ENCODE peak calls at places on chromosomes 6 and 20, in nine cellular contexts. V is A549, J is body of pancreas, P is IMR-90, R is transverse colon, F is uterus, I is tibial nerve, S is esophagus squamous epithelium, O is heart left ventricle. G is an unnamed sample. For H3K9me3, the result is how much of the 10 kb centered on the place peaks cover.

GRCh38 chr20:32621914-32622584 is 36.9 kb upstream of the NOL4L start:
- DNase-seq in V (no peak), J (no peak), P (no peak), R (no peak), F (no peak), I (no peak), S (no peak), O (no peak), G (no peak)

GRCh38 chr20:53402233-53403005 is 191.2 kb downstream of the ZNF217 start:
- DNase-seq in V (no peak), J (no peak), P (no peak), R (no peak), F (no peak), I (no peak), S (no peak), O (no peak), G (no peak)

GRCh38 chr6:143372199-143372882 is 78.2 kb downstream of the ADAT2 start:
- DNase-seq in V (no peak), J (no peak), P (no peak), R (no peak), F (no peak), I (no peak), S (no peak), O (no peak), G (no peak)

GRCh38 chr6:97947841-97948240 is 664.8 kb upstream of the MMS22L start:
- DNase-seq in V (no peak), J (peak), P (peak), R (no peak), F (no peak), I (no peak), S (no peak), O (no peak), G (no peak)

GRCh38 chr6:150301871-150302800 is 66.7 kb upstream of the IYD start:
- DNase-seq in V (peak), J (no peak), P (peak), R (no peak), F (no peak), I (no peak), S (no peak), O (no peak), G (no peak)

GRCh38 chr6:47352169-47352568 is 42.5 kb upstream of the TNFRSF21 start:
- DNase-seq in V (no peak), J (no peak), P (no peak), R (no peak), F (no peak), I (no peak), S (no peak), O (no peak), G (no peak)

GRCh38 chr20:5848711-5849505 is 98.7 kb downstream of the SHLD1 start:
- DNase-seq in V (no peak), J (no peak), P (peak), R (no peak), F (no peak), I (no peak), S (no peak), O (no peak), G (no peak)

GRCh38 chr6:53347921-53348435 is 772 bp downstream of the ELOVL5 start:
- DNase-seq in V (no peak), J (peak), P (peak), R (peak), F (peak), I (peak), S (no peak), O (peak), G (no peak)

GRCh38 chr6:121932071-121933009 is 467.1 kb upstream of the HSF2 start:
- DNase-seq in V (no peak), J (peak), P (peak), R (no peak), F (no peak), I (peak), S (no peak), O (no peak), G (peak)

GRCh38 chr6:29671026-29671425 is 9.9 kb downstream of the ZFP57 start:
- DNase-seq in V (no peak), J (no peak), P (no peak), R (no peak), F (no peak), I (no peak), S (no peak), O (no peak), G (no peak)

GRCh38 chr6:161417712-161418457 is 144.0 kb upstream of the AGPAT4 start:
- DNase-seq in V (no peak), J (peak), P (peak), R (no peak), F (no peak), I (peak), S (no peak), O (peak), G (peak)

GRCh38 chr6:114058435-114058834 is 87.5 kb upstream of the HDAC2 start:
- DNase-seq in V (no peak), J (no peak), P (no peak), R (no peak), F (no peak), I (no peak), S (no peak), O (no peak), G (no peak)

GRCh38 chr6:158958504-158959386 is 41.3 kb downstream of the RSPH3 start:
- DNase-seq in V (no peak), J (no peak), P (no peak), R (peak), F (no peak), I (no peak), S (no peak), O (no peak), G (no peak)

GRCh38 chr6:34385793-34386195 is 6.7 kb downstream of the NUDT3 start:
- DNase-seq in V (no peak), J (no peak), P (no peak), R (no peak), F (no peak), I (no peak), S (no peak), O (no peak), G (no peak)

GRCh38 chr6:134379086-134379485 is 61.2 kb upstream of the SGK1 start:
- DNase-seq in V (no peak), J (peak), P (no peak), R (peak), F (no peak), I (no peak), S (no peak), O (no peak), G (no peak)

GRCh38 chr6:164749126-164749758 is 560.2 kb downstream of the C6orf118 start:
- DNase-seq in V (no peak), J (peak), P (no peak), R (no peak), F (peak), I (no peak), S (no peak), O (no peak), G (no peak)

GRCh38 chr6:138406443-138406842 is 2.4 kb downstream of the HEBP2 start:
- DNase-seq in V (no peak), J (no peak), P (no peak), R (peak), F (no peak), I (no peak), S (no peak), O (no peak), G (no peak)

GRCh38 chr20:15146948-15147347 is 809.5 kb upstream of the FLRT3 start:
- DNase-seq in V (no peak), J (no peak), P (no peak), R (no peak), F (no peak), I (no peak), S (no peak), O (no peak), G (no peak)

GRCh38 chr6:161264181-161264580 is 9.7 kb downstream of the AGPAT4 start:
- DNase-seq in V (no peak), J (no peak), P (no peak), R (no peak), F (no peak), I (no peak), S (no peak), O (no peak), G (no peak)

GRCh38 chr6:157728183-157728881 is 94.7 kb upstream of the SNX9 start:
- DNase-seq in V (no peak), J (peak), P (no peak), R (no peak), F (no peak), I (no peak), S (no peak), O (no peak), G (no peak)

GRCh38 chr6:158475344-158476302 is 84.3 kb upstream of the TMEM181 start:
- DNase-seq in V (peak), J (peak), P (peak), R (peak), F (peak), I (no peak), S (no peak), O (no peak), G (no peak)

GRCh38 chr6:88251261-88251660 is 85.1 kb upstream of the CNR1 start:
- DNase-seq in V (no peak), J (no peak), P (no peak), R (no peak), F (no peak), I (no peak), S (no peak), O (no peak), G (no peak)

GRCh38 chr6:160344281-160344680 is 3.9 kb upstream of the SLC22A3 start:
- DNase-seq in V (no peak), J (no peak), P (no peak), R (no peak), F (no peak), I (no peak), S (no peak), O (no peak), G (no peak)

GRCh38 chr6:33304216-33304615 is 5.5 kb upstream of the RGL2 start:
- DNase-seq in V (no peak), J (no peak), P (no peak), R (no peak), F (no peak), I (no peak), S (no peak), O (no peak), G (no peak)

GRCh38 chr6:166619912-166620311 is 7.1 kb downstream of the RPS6KA2 start:
- DNase-seq in V (no peak), J (peak), P (peak), R (no peak), F (peak), I (no peak), S (no peak), O (no peak), G (no peak)

GRCh38 chr20:15179426-15180190 is 842.2 kb upstream of the FLRT3 start:
- DNase-seq in V (no peak), J (no peak), P (no peak), R (peak), F (no peak), I (no peak), S (no peak), O (peak), G (no peak)

GRCh38 chr6:135686784-135687301 is 164.7 kb upstream of the PDE7B start:
- DNase-seq in V (no peak), J (no peak), P (peak), R (no peak), F (no peak), I (no peak), S (no peak), O (no peak), G (no peak)

GRCh38 chr6:158122048-158122447 is 46.0 kb downstream of the SERAC1 start:
- DNase-seq in V (no peak), J (no peak), P (no peak), R (no peak), F (no peak), I (no peak), S (no peak), O (no peak), G (no peak)

GRCh38 chr20:1225263-1225728 is 548 bp upstream of the RAD21L1 start:
- DNase-seq in V (no peak), J (no peak), P (no peak), R (no peak), F (no peak), I (no peak), S (no peak), O (no peak), G (no peak)

GRCh38 chr6:70592391-70593117 is 25.8 kb downstream of the SDHAF4 start:
- DNase-seq in V (no peak), J (no peak), P (no peak), R (no peak), F (no peak), I (no peak), S (no peak), O (no peak), G (no peak)

GRCh38 chr6:111741177-111741952 is 131.9 kb downstream of the FYN start:
- DNase-seq in V (no peak), J (no peak), P (no peak), R (no peak), F (no peak), I (no peak), S (no peak), O (no peak), G (no peak)

DNA sequence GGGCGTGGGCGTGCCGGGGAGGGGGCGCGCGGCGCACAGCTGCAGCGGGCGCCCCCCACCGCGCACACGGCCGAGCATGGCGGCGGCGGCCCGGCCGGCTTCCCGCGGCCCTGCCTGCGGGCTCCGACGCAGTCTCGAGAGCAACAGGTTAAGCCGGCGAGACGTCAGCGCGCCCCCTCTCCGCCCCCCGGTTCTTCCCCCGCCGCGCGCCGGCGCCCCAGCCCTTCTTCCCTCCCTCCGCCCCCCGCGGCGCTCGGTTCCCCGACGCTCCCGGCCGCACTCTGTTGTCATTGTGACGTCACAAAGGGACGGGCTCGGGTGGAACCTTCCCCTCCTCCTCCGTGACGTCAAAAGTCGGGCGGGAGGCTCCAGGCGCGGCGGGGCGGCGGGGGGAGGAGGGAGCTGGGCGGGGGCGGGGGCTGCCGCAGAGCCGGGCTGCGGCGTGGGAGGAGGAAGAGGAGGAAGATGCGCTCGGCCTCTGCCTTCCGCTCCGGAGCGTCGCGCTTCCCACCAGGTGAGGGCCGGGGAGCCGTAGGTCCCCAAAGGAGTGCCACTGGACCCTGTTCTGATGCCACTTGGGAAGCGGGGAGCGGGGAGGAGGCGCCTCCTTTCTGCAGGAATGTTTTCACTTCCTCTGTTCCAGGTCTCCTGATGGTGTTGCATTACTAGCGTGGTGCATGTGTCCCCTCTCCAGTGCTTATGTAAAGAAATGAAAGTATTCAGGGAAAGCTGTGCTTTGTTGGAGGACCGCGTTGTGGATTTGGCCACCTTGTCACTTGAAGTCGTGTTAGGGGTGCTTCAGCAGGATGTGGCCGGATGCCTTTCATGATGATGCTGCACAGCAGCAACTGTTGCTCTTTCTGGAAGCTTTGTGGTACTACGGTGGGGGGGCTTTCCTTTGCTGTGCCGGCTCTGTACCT is 2.8 kb downstream of the JARID2 start:
- DNase-seq in V (peak), J (peak), P (peak), R (peak), F (peak), I (peak), S (peak), O (peak), G (peak)
- TF ChIP-seq POLR2A in V (peak), J (peak), P (peak), R (peak), F (no peak), I (peak), S (peak), O (peak), G (peak)

GRCh38 chr20:29876911-29877285 is 1380.6 kb upstream of the DEFB115 start:
- DNase-seq in V (no peak), J (no peak), P (no peak), R (peak), F (no peak), I (no peak), S (no peak), O (peak), G (no peak)

GRCh38 chr20:29878777-29879442 is 1378.6 kb upstream of the DEFB115 start:
- DNase-seq in V (no peak), J (no peak), P (no peak), R (peak), F (no peak), I (no peak), S (no peak), O (peak), G (no peak)

GRCh38 chr20:29873946-29874345 is 1383.5 kb upstream of the DEFB115 start:
- DNase-seq in V (no peak), J (peak), P (peak), R (peak), F (no peak), I (no peak), S (no peak), O (peak), G (no peak)

GRCh38 chr20:29878281-29878741 is 1379.2 kb upstream of the DEFB115 start:
- DNase-seq in V (peak), J (peak), P (no peak), R (peak), F (no peak), I (no peak), S (no peak), O (peak), G (no peak)

DNA sequence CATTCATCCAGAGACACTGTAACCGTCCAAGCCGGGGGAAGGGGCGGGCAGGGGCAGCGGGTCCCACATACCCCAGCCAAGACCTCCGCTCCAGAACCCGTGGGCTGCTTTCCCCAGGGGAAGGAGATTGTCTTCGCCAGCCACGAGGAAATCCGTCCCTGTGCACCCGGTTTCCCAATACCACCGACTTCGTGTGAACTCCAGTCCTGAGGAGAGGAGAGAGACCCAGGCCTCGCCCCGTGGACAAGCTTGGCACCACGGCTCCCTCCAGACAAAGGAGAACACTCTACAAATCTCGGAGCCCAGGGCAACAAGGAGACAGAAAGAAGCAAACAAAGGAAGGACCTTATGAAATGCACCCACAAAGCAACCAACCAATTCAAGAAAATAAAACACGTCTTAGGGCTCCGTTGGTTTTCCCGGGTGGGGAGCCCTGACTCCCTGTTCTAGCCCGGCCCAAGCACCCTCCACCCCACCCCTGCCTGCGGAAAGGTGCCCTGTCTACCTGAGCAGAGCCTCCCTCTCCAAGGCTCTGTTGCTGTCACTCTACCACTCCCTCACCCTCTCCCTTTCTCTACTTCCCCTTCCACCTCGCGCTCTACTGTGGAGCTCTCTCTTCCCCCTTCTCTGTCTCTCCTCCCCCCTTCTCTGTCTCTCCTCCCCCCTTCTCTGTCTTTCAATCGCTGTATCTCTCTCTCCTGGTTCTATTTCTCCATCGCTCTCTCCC is 1382.8 kb upstream of the DEFB115 start:
- DNase-seq in V (no peak), J (no peak), P (no peak), R (no peak), F (no peak), I (no peak), S (no peak), O (no peak), G (no peak)
- H3K9me3 ChIP-seq in V (under half), J (under half), P (under half), R (under half), F (under half), I (under half), S (under half), O (under half), G (under half)

GRCh38 chr20:37381621-37382538 is 35.9 kb downstream of the SRC start:
- DNase-seq in V (no peak), J (no peak), P (no peak), R (no peak), F (no peak), I (no peak), S (no peak), O (no peak), G (no peak)
- TF ChIP-seq CTCF in V (peak), J (no peak), P (no peak), R (no peak), F (no peak), I (no peak), S (no peak), O (no peak), G (no peak)

GRCh38 chr20:51400051-51400926 is 142.2 kb downstream of the NFATC2 start:
- DNase-seq in V (no peak), J (peak), P (no peak), R (peak), F (no peak), I (no peak), S (peak), O (no peak), G (no peak)
- TF ChIP-seq POLR2A in V (no peak), J (no peak), P (no peak), R (no peak), F (no peak), I (no peak), S (no peak), O (no peak), G (no peak)

G was measured in gastrocnemius medialis.